ENCODE peak calls at places on chromosomes 13 and 19, in ten cellular contexts. One of them, this sample, is unnamed.

GRCh38 chr19:11807099-11807380 is 7.0 kb upstream of the ZNF440 start:
- DNase-seq in WTC11: no peak
- DNase-seq in AG20443: no peak
- DNase-seq in posterior cingulate gyrus: no peak
- DNase-seq in omental fat pad: no peak
- DNase-seq in RCC 7860: no peak
- DNase-seq in stimulated activated CD8-positive, alpha-beta memory T cell treated with anti-CD3 and anti-CD28 coated beads, Interleukin-2, amount 100 ng/mL, for 1 hour: no peak
- DNase-seq in non-pigmented ciliary epithelial cell: no peak
- DNase-seq in fibroblast of lung: no peak
- DNase-seq in effector memory CD8-positive, alpha-beta T cell: no peak
- DNase-seq in this sample: no peak

GRCh38 chr19:42207767-42208259 is 9.7 kb downstream of the DEDD2 start:
- DNase-seq in WTC11: no peak
- DNase-seq in AG20443: peak
- DNase-seq in posterior cingulate gyrus: no peak
- DNase-seq in omental fat pad: no peak
- DNase-seq in RCC 7860: peak
- DNase-seq in stimulated activated CD8-positive, alpha-beta memory T cell treated with anti-CD3 and anti-CD28 coated beads, Interleukin-2, amount 100 ng/mL, for 1 hour: no peak
- DNase-seq in non-pigmented ciliary epithelial cell: peak
- DNase-seq in fibroblast of lung: peak
- DNase-seq in effector memory CD8-positive, alpha-beta T cell: no peak
- DNase-seq in this sample: peak

GRCh38 chr19:13621413-13621812 is 115.1 kb upstream of the CACNA1A start:
- DNase-seq in WTC11: peak
- DNase-seq in AG20443: peak
- DNase-seq in posterior cingulate gyrus: no peak
- DNase-seq in omental fat pad: peak
- DNase-seq in RCC 7860: peak
- DNase-seq in stimulated activated CD8-positive, alpha-beta memory T cell treated with anti-CD3 and anti-CD28 coated beads, Interleukin-2, amount 100 ng/mL, for 1 hour: no peak
- DNase-seq in non-pigmented ciliary epithelial cell: peak
- DNase-seq in fibroblast of lung: peak
- DNase-seq in effector memory CD8-positive, alpha-beta T cell: no peak
- DNase-seq in this sample: peak

GRCh38 chr13:113862766-113863510 is 938 bp downstream of the GAS6 start:
- DNase-seq in WTC11: peak
- DNase-seq in AG20443: peak
- DNase-seq in posterior cingulate gyrus: peak
- DNase-seq in omental fat pad: peak
- DNase-seq in RCC 7860: no peak
- DNase-seq in stimulated activated CD8-positive, alpha-beta memory T cell treated with anti-CD3 and anti-CD28 coated beads, Interleukin-2, amount 100 ng/mL, for 1 hour: no peak
- DNase-seq in non-pigmented ciliary epithelial cell: no peak
- DNase-seq in fibroblast of lung: no peak
- DNase-seq in effector memory CD8-positive, alpha-beta T cell: no peak
- DNase-seq in this sample: peak

GRCh38 chr13:75633285-75633684 is 2.8 kb upstream of the LMO7 start:
- DNase-seq in WTC11: no peak
- DNase-seq in AG20443: peak
- DNase-seq in posterior cingulate gyrus: no peak
- DNase-seq in omental fat pad: no peak
- DNase-seq in RCC 7860: no peak
- DNase-seq in stimulated activated CD8-positive, alpha-beta memory T cell treated with anti-CD3 and anti-CD28 coated beads, Interleukin-2, amount 100 ng/mL, for 1 hour: no peak
- DNase-seq in non-pigmented ciliary epithelial cell: peak
- DNase-seq in fibroblast of lung: peak
- DNase-seq in effector memory CD8-positive, alpha-beta T cell: no peak
- DNase-seq in this sample: peak

GRCh38 chr19:38693380-38694223 is 46.2 kb downstream of the ACTN4 start:
- DNase-seq in WTC11: peak
- DNase-seq in AG20443: no peak
- DNase-seq in posterior cingulate gyrus: no peak
- DNase-seq in omental fat pad: no peak
- DNase-seq in RCC 7860: peak
- DNase-seq in stimulated activated CD8-positive, alpha-beta memory T cell treated with anti-CD3 and anti-CD28 coated beads, Interleukin-2, amount 100 ng/mL, for 1 hour: peak
- DNase-seq in non-pigmented ciliary epithelial cell: no peak
- DNase-seq in fibroblast of lung: peak
- DNase-seq in effector memory CD8-positive, alpha-beta T cell: peak
- DNase-seq in this sample: no peak

GRCh38 chr13:24184855-24185254 is 24.3 kb downstream of the SPATA13 start:
- DNase-seq in WTC11: no peak
- DNase-seq in AG20443: no peak
- DNase-seq in posterior cingulate gyrus: no peak
- DNase-seq in omental fat pad: no peak
- DNase-seq in RCC 7860: no peak
- DNase-seq in stimulated activated CD8-positive, alpha-beta memory T cell treated with anti-CD3 and anti-CD28 coated beads, Interleukin-2, amount 100 ng/mL, for 1 hour: no peak
- DNase-seq in non-pigmented ciliary epithelial cell: no peak
- DNase-seq in fibroblast of lung: no peak
- DNase-seq in effector memory CD8-positive, alpha-beta T cell: no peak
- DNase-seq in this sample: no peak

GRCh38 chr19:12194827-12195500 is 32.1 kb downstream of the ZNF136 start:
- DNase-seq in WTC11: peak
- DNase-seq in AG20443: peak
- DNase-seq in posterior cingulate gyrus: peak
- DNase-seq in omental fat pad: peak
- DNase-seq in RCC 7860: no peak
- DNase-seq in stimulated activated CD8-positive, alpha-beta memory T cell treated with anti-CD3 and anti-CD28 coated beads, Interleukin-2, amount 100 ng/mL, for 1 hour: peak
- DNase-seq in non-pigmented ciliary epithelial cell: peak
- DNase-seq in fibroblast of lung: peak
- DNase-seq in effector memory CD8-positive, alpha-beta T cell: peak
- DNase-seq in this sample: peak

GRCh38 chr13:48731957-48732569 is 78.3 kb downstream of the CYSLTR2 start:
- DNase-seq in WTC11: peak
- DNase-seq in AG20443: peak
- DNase-seq in posterior cingulate gyrus: peak
- DNase-seq in omental fat pad: no peak
- DNase-seq in RCC 7860: no peak
- DNase-seq in stimulated activated CD8-positive, alpha-beta memory T cell treated with anti-CD3 and anti-CD28 coated beads, Interleukin-2, amount 100 ng/mL, for 1 hour: peak
- DNase-seq in non-pigmented ciliary epithelial cell: no peak
- DNase-seq in fibroblast of lung: no peak
- DNase-seq in effector memory CD8-positive, alpha-beta T cell: peak
- DNase-seq in this sample: no peak

GRCh38 chr13:95677564-95678386 is 836 bp downstream of the DNAJC3 start:
- DNase-seq in WTC11: peak
- DNase-seq in AG20443: peak
- DNase-seq in posterior cingulate gyrus: peak
- DNase-seq in omental fat pad: peak
- DNase-seq in RCC 7860: peak
- DNase-seq in stimulated activated CD8-positive, alpha-beta memory T cell treated with anti-CD3 and anti-CD28 coated beads, Interleukin-2, amount 100 ng/mL, for 1 hour: no peak
- DNase-seq in non-pigmented ciliary epithelial cell: no peak
- DNase-seq in fibroblast of lung: peak
- DNase-seq in effector memory CD8-positive, alpha-beta T cell: no peak
- DNase-seq in this sample: peak

GRCh38 chr19:17842663-17843313 is 5.0 kb downstream of the JAK3 start:
- DNase-seq in WTC11: no peak
- DNase-seq in AG20443: no peak
- DNase-seq in posterior cingulate gyrus: no peak
- DNase-seq in omental fat pad: no peak
- DNase-seq in RCC 7860: no peak
- DNase-seq in stimulated activated CD8-positive, alpha-beta memory T cell treated with anti-CD3 and anti-CD28 coated beads, Interleukin-2, amount 100 ng/mL, for 1 hour: no peak
- DNase-seq in non-pigmented ciliary epithelial cell: no peak
- DNase-seq in fibroblast of lung: no peak
- DNase-seq in effector memory CD8-positive, alpha-beta T cell: no peak
- DNase-seq in this sample: no peak

GRCh38 chr13:24865158-24865557 is 101.2 kb downstream of the RNF17 start:
- DNase-seq in WTC11: no peak
- DNase-seq in AG20443: no peak
- DNase-seq in posterior cingulate gyrus: no peak
- DNase-seq in omental fat pad: no peak
- DNase-seq in RCC 7860: no peak
- DNase-seq in stimulated activated CD8-positive, alpha-beta memory T cell treated with anti-CD3 and anti-CD28 coated beads, Interleukin-2, amount 100 ng/mL, for 1 hour: no peak
- DNase-seq in non-pigmented ciliary epithelial cell: no peak
- DNase-seq in fibroblast of lung: peak
- DNase-seq in effector memory CD8-positive, alpha-beta T cell: no peak
- DNase-seq in this sample: no peak

GRCh38 chr19:46486358-46486757 is 9.3 kb downstream of the PNMA8B start:
- DNase-seq in WTC11: no peak
- DNase-seq in AG20443: no peak
- DNase-seq in posterior cingulate gyrus: no peak
- DNase-seq in omental fat pad: no peak
- DNase-seq in RCC 7860: no peak
- DNase-seq in stimulated activated CD8-positive, alpha-beta memory T cell treated with anti-CD3 and anti-CD28 coated beads, Interleukin-2, amount 100 ng/mL, for 1 hour: no peak
- DNase-seq in non-pigmented ciliary epithelial cell: no peak
- DNase-seq in fibroblast of lung: no peak
- DNase-seq in effector memory CD8-positive, alpha-beta T cell: no peak
- DNase-seq in this sample: no peak

GRCh38 chr19:32189956-32190706 is 155.3 kb upstream of the ZNF507 start:
- DNase-seq in WTC11: no peak
- DNase-seq in AG20443: no peak
- DNase-seq in posterior cingulate gyrus: no peak
- DNase-seq in omental fat pad: no peak
- DNase-seq in RCC 7860: no peak
- DNase-seq in stimulated activated CD8-positive, alpha-beta memory T cell treated with anti-CD3 and anti-CD28 coated beads, Interleukin-2, amount 100 ng/mL, for 1 hour: no peak
- DNase-seq in non-pigmented ciliary epithelial cell: no peak
- DNase-seq in fibroblast of lung: no peak
- DNase-seq in effector memory CD8-positive, alpha-beta T cell: no peak
- DNase-seq in this sample: no peak

GRCh38 chr13:44402902-44403719 is 29.5 kb downstream of the SERP2 start:
- DNase-seq in WTC11: no peak
- DNase-seq in AG20443: no peak
- DNase-seq in posterior cingulate gyrus: no peak
- DNase-seq in omental fat pad: no peak
- DNase-seq in RCC 7860: no peak
- DNase-seq in stimulated activated CD8-positive, alpha-beta memory T cell treated with anti-CD3 and anti-CD28 coated beads, Interleukin-2, amount 100 ng/mL, for 1 hour: no peak
- DNase-seq in non-pigmented ciliary epithelial cell: no peak
- DNase-seq in fibroblast of lung: no peak
- DNase-seq in effector memory CD8-positive, alpha-beta T cell: no peak
- DNase-seq in this sample: no peak

GRCh38 chr19:6678690-6679109 is 8.7 kb upstream of the TNFSF14 start:
- DNase-seq in WTC11: no peak
- DNase-seq in AG20443: no peak
- DNase-seq in posterior cingulate gyrus: no peak
- DNase-seq in omental fat pad: no peak
- DNase-seq in RCC 7860: peak
- DNase-seq in stimulated activated CD8-positive, alpha-beta memory T cell treated with anti-CD3 and anti-CD28 coated beads, Interleukin-2, amount 100 ng/mL, for 1 hour: no peak
- DNase-seq in non-pigmented ciliary epithelial cell: peak
- DNase-seq in fibroblast of lung: no peak
- DNase-seq in effector memory CD8-positive, alpha-beta T cell: no peak
- DNase-seq in this sample: no peak

GRCh38 chr19:37317403-37318209 is 53.3 kb upstream of the ZNF527 start:
- DNase-seq in WTC11: peak
- DNase-seq in AG20443: peak
- DNase-seq in posterior cingulate gyrus: peak
- DNase-seq in omental fat pad: peak
- DNase-seq in RCC 7860: peak
- DNase-seq in stimulated activated CD8-positive, alpha-beta memory T cell treated with anti-CD3 and anti-CD28 coated beads, Interleukin-2, amount 100 ng/mL, for 1 hour: peak
- DNase-seq in non-pigmented ciliary epithelial cell: peak
- DNase-seq in fibroblast of lung: peak
- DNase-seq in effector memory CD8-positive, alpha-beta T cell: peak
- DNase-seq in this sample: peak

GRCh38 chr19:50361290-50362029 is 4.0 kb downstream of the NAPSA start:
- DNase-seq in WTC11: peak
- DNase-seq in AG20443: no peak
- DNase-seq in posterior cingulate gyrus: no peak
- DNase-seq in omental fat pad: no peak
- DNase-seq in RCC 7860: no peak
- DNase-seq in stimulated activated CD8-positive, alpha-beta memory T cell treated with anti-CD3 and anti-CD28 coated beads, Interleukin-2, amount 100 ng/mL, for 1 hour: no peak
- DNase-seq in non-pigmented ciliary epithelial cell: no peak
- DNase-seq in fibroblast of lung: no peak
- DNase-seq in effector memory CD8-positive, alpha-beta T cell: no peak
- DNase-seq in this sample: no peak